ENCODE peak calls at places on chromosomes 13 and 19, in five cellular contexts. K, Y, R, E and J are unnamed samples.

GRCh38 chr13:102977471-102977870 is 88.7 kb downstream of the SLC10A2 start:
- DNase-seq in K (no peak), R (no peak), Y (no peak), E (no peak), J (no peak)

GRCh38 chr19:4140237-4140711 is 13.2 kb upstream of the CREB3L3 start:
- DNase-seq in E (no peak), R (no peak), K (peak; percentile 88), Y (no peak), J (peak; percentile 77)

GRCh38 chr13:113864303-113864890 is 521 bp upstream of the GAS6 start:
- DNase-seq in E (no peak), Y (no peak), R (no peak), K (no peak), J (no peak)

GRCh38 chr19:41426952-41427646 is at the start of gene B3GNT8:
- DNase-seq in E (peak; percentile 83), Y (peak; percentile 93), R (peak; percentile 47), K (no peak), J (peak; percentile 90)

GRCh38 chr13:20477394-20477793 is 48.3 kb downstream of the CRYL1 start:
- DNase-seq in R (no peak), E (no peak), K (no peak), Y (no peak), J (no peak)

GRCh38 chr13:35978607-35979316 is 152.4 kb downstream of the DCLK1 start:
- DNase-seq in E (no peak), R (no peak), Y (no peak), K (peak; percentile 12), J (peak; percentile 47)

GRCh38 chr13:39350461-39350881 is 252.5 kb downstream of the LHFPL6 start:
- DNase-seq in K (no peak), R (no peak), Y (no peak), E (no peak), J (no peak)

GRCh38 chr13:47594833-47595232 is 406.2 kb downstream of the SUCLA2 start:
- DNase-seq in Y (no peak), K (no peak), E (no peak), R (no peak), J (peak; percentile 3)

GRCh38 chr19:4077800-4078683 is 11.3 kb upstream of the ZBTB7A start:
- DNase-seq in K (no peak), Y (peak; percentile 88), R (no peak), E (peak; percentile 79), J (peak; percentile 64)

GRCh38 chr13:100800283-100800875 is 125.8 kb upstream of the TMTC4 start:
- DNase-seq in E (no peak), R (no peak), Y (no peak), K (no peak), J (no peak)

GRCh38 chr19:5343848-5344247 is 3.2 kb upstream of the PTPRS start:
- DNase-seq in Y (no peak), K (no peak), R (no peak), E (no peak), J (no peak)

GRCh38 chr13:50468849-50469669 is 374.4 kb downstream of the DLEU7 start:
- DNase-seq in Y (no peak), R (no peak), E (no peak), K (no peak), J (no peak)

GRCh38 chr19:17041994-17042393 is 15.4 kb upstream of the CPAMD8 start:
- DNase-seq in E (no peak), Y (no peak), R (no peak), K (no peak), J (no peak)

GRCh38 chr13:68234278-68234677 is 1004.1 kb upstream of the PCDH9 start:
- DNase-seq in E (no peak), Y (no peak), K (no peak), R (no peak), J (peak; percentile 2)

GRCh38 chr19:13082192-13083007 is 20.3 kb downstream of the LYL1 start:
- DNase-seq in K (peak; percentile 61), Y (no peak), R (no peak), E (no peak), J (peak; percentile 56)

GRCh38 chr19:55175117-55175867 is 4.8 kb downstream of the SYT5 start:
- DNase-seq in E (no peak), K (no peak), R (no peak), Y (no peak), J (no peak)

GRCh38 chr13:91398413-91399188 is at the start of gene GPC5:
- DNase-seq in K (peak; percentile 29), R (peak; percentile 32), Y (peak; percentile 88), E (peak; percentile 47), J (peak; percentile 85)

GRCh38 chr13:22018297-22019210 is 347.7 kb downstream of the FGF9 start:
- DNase-seq in Y (no peak), R (no peak), K (no peak), E (no peak), J (no peak)

GRCh38 chr13:97004096-97004876 is 10.0 kb upstream of the OXGR1 start:
- DNase-seq in R (no peak), Y (no peak), E (no peak), K (no peak), J (no peak)

GRCh38 chr19:3687774-3688706 is 12.2 kb downstream of the PIP5K1C start:
- DNase-seq in R (no peak), E (peak; percentile 36), Y (no peak), K (no peak), J (no peak)

GRCh38 chr13:67229438-67230242 is 496 bp downstream of the PCDH9 start:
- DNase-seq in K (peak; percentile 13), Y (no peak), E (no peak), R (no peak), J (peak; percentile 14)

GRCh38 chr19:53903055-53903680 is 5.9 kb upstream of the CACNG7 start:
- DNase-seq in E (no peak), Y (no peak), R (no peak), K (no peak), J (no peak)

GRCh38 chr13:113216165-113217056 is 7.0 kb downstream of the CUL4A start:
- DNase-seq in E (no peak), Y (peak; percentile 30), K (no peak), R (peak; percentile 78), J (peak; percentile 56)

GRCh38 chr19:22263121-22263520 is 23.1 kb upstream of the ZNF729 start:
- DNase-seq in Y (no peak), R (no peak), E (no peak), K (no peak), J (no peak)

DNA sequence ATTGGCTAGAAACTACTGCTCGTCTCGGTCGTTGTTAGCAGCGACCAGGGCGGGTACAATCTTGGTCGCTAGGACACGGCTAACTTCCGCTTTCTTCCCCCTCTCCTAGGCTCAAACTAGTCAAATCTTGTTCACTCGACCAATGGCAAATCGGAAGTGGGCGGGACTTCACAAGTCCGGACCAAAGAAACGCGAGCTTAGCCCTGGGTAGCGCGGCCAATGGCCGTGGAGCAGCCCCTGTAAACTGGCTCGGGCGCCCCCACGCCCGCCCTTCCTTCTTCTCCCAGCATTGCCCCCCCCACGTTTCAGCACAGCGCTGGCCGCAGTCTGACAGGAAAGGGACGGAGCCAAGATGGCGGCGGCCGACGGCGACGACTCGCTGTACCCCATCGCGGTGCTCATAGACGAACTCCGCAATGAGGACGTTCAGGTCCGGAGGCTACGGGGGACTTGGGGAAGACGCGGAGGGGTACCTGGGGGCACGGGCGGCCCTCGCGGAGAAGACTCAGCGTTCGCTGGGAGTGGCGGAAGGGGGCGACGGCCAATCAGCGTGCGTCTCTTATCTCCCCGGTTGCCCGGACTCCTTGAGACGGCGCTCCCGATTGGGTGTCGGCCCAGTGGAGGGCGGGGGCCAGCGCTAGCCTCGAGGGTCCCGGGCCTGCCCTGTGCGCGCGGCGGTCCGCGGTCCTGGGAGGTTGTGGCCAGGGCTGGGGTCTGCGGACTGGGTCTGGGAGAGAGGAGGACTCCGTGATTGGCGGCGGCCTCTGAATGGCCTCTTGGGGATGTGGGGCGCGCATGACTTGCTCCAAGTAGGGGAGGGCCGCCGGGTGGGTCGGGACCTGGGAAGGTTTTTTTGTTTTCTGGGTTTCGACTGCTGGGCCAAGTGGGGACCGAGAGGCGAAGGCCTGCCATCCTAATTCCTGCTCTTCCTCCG is at the start of gene PPP2R1A:
- DNase-seq in K (peak; percentile 97), Y (peak; percentile 98), R (peak; percentile 100), E (peak; percentile 99), J (peak; percentile 100)
- TF ChIP-seq POLR2A in K (peak; percentile 64), Y (peak; percentile 61), R (peak; percentile 88), E (peak; percentile 95), J (peak; percentile 86)

DNA sequence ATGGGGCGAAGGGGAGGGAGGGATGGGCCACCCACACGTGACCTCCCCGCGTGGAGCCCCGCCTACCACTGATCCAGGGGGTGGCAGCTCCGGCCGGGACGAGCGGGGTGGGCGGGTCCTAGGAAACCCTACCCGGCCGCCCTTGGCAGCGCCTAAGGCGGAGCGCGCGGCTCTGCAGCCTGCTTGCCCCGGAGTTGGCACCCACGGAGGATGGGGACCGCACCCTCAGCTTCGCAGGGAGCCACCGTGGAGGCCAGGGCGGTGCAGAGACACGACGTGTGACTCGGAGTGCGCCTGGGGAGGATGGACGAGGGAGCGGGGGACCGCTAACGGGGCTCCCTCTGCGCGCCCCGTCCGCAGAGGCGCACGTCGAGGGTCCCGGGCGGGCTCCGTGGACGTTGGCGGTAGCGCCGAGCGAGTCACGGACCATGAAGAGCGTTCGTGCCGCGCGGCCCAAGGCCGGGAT is at the start of gene RGS9BP:
- DNase-seq in Y (peak; percentile 93), E (peak; percentile 83), R (peak; percentile 87), K (peak; percentile 92), J (peak; percentile 84)
- TF ChIP-seq POLR2A in Y (no peak), E (no peak), R (no peak), K (no peak), J (no peak)

DNA sequence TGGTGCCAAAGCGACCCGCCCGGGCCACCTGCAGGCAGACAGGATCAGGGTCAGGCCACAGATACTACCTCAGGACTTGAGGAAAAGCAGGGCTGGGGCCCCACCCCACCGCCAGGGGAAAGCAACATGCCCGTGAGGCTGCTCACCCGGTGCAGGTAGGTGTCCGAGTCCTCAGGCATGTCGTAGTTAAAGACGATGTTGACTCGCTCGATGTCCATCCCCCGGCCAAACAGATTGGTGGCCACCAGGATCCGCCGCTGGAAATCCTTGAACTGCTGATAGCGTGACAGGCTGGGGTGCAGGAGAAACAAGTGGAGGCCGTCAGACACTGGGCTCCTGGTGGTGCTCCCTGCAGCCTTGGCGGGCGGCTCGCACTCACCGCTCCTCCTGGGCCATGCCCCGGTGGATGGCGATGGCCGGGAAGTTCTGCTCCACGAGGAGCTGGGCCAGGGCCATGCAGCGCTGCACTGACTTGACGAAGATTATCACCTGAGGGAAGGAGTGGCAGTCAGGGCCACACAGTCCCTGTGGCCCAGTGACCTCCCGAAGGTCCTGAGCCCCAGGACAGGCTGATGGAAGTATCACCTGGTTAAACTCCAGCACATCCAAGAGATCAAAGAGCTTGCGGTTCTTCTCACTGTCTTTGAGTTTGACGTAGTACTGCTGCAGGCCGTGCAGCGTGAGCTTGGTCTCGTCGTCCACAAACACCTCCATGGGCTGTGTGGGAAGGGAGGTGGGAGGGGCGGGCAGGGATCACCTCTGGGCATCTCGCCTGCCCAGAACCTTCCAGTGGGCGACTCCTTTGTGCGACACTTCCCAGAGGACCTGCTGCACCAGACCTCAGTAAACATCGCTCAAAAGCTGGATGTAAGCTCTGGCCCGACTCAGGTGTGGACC is 9.7 kb downstream of the DDX39A start:
- DNase-seq in K (no peak), R (no peak), E (no peak), Y (no peak), J (no peak)
- TF ChIP-seq POLR2A in K (no peak), R (no peak), E (no peak), Y (no peak), J (no peak)

GRCh38 chr13:27968316-27969072 is 621 bp downstream of the CDX2 start:
- DNase-seq in Y (no peak), K (no peak), E (no peak), R (no peak), J (no peak)

GRCh38 chr13:27967736-27968315 is 1.3 kb downstream of the CDX2 start:
- DNase-seq in K (no peak), Y (no peak), R (no peak), E (no peak), J (no peak)

GRCh38 chr13:27970382-27971235 is 1.5 kb upstream of the CDX2 start:
- DNase-seq in Y (no peak), R (no peak), K (no peak), E (no peak), J (no peak)

GRCh38 chr13:27969866-27970229 is 733 bp upstream of the CDX2 start:
- DNase-seq in Y (no peak), K (no peak), R (no peak), E (no peak), J (no peak)

GRCh38 chr13:27969073-27969865 is at the start of gene CDX2:
- DNase-seq in R (no peak), Y (no peak), K (no peak), E (no peak), J (no peak)
- TF ChIP-seq POLR2A in R (no peak), Y (no peak), K (peak; percentile 60), E (no peak), J (no peak)